ENCODE peak calls at places on chromosomes 3 and 15, in five cellular contexts. L is head of caudate nucleus, K is SK-N-DZ, I is DMS79, H is thoracic aorta. P is an unnamed sample.

GRCh38 chr15:81880833-81881232 is 165.0 kb downstream of the MEX3B start:
- DNase-seq in L (no peak), K (no peak), I (peak), H (no peak), P (no peak)

GRCh38 chr15:39976291-39977274 is 42.7 kb downstream of the EIF2AK4 start:
- DNase-seq in L (peak), K (peak), I (peak), H (peak), P (no peak)

GRCh38 chr15:65055201-65055870 is 10.1 kb downstream of the SLC51B start:
- DNase-seq in L (no peak), K (no peak), I (no peak), H (no peak), P (no peak)

GRCh38 chr3:119715105-119715504 is 12.3 kb downstream of the CFAP91 start:
- DNase-seq in L (no peak), K (no peak), I (no peak), H (no peak), P (no peak)

GRCh38 chr3:173429076-173429475 is 31.5 kb downstream of the NLGN1 start:
- DNase-seq in L (no peak), K (no peak), I (no peak), H (no peak), P (no peak)

GRCh38 chr3:147881933-147882332 is 472.8 kb downstream of the ZIC1 start:
- DNase-seq in L (no peak), K (no peak), I (no peak), H (no peak), P (no peak)

GRCh38 chr3:128364291-128364690 is 102.4 kb downstream of the DNAJB8 start:
- DNase-seq in L (no peak), K (no peak), I (no peak), H (no peak), P (no peak)

GRCh38 chr3:194688207-194688711 is 2.6 kb downstream of the FAM43A start:
- DNase-seq in L (no peak), K (no peak), I (no peak), H (no peak), P (no peak)

GRCh38 chr3:162546910-162547309 is 1050.3 kb downstream of the OTOL1 start:
- DNase-seq in L (peak), K (no peak), I (no peak), H (no peak), P (no peak)

GRCh38 chr3:128494152-128494650 is 1.2 kb upstream of the GATA2 start:
- DNase-seq in L (no peak), K (no peak), I (no peak), H (no peak), P (no peak)

GRCh38 chr15:101251830-101252820 is at the start of gene CHSY1:
- DNase-seq in L (peak), K (peak), I (no peak), H (peak), P (peak)

GRCh38 chr15:69818529-69818928 is 279.2 kb downstream of the TLE3 start:
- DNase-seq in L (no peak), K (no peak), I (no peak), H (no peak), P (no peak)

GRCh38 chr3:184378650-184379374 is 805 bp upstream of the THPO start:
- DNase-seq in L (no peak), K (no peak), I (no peak), H (no peak), P (no peak)

GRCh38 chr3:171187706-171188290 is 161.3 kb upstream of the SLC2A2 start:
- DNase-seq in L (peak), K (peak), I (no peak), H (no peak), P (no peak)

GRCh38 chr3:187567026-187567425 is 103.2 kb downstream of the SST start:
- DNase-seq in L (no peak), K (no peak), I (no peak), H (no peak), P (no peak)

GRCh38 chr3:37704129-37704528 is 157.6 kb upstream of the CTDSPL start:
- DNase-seq in L (no peak), K (no peak), I (no peak), H (no peak), P (no peak)

GRCh38 chr3:43198791-43199644 is 87.3 kb upstream of the SNRK start:
- DNase-seq in L (no peak), K (no peak), I (no peak), H (no peak), P (no peak)

GRCh38 chr15:62085740-62086139 is 19.0 kb downstream of the C2CD4A start:
- DNase-seq in L (peak), K (no peak), I (no peak), H (no peak), P (no peak)

GRCh38 chr15:78085928-78086327 is 6.4 kb upstream of the SH2D7 start:
- DNase-seq in L (no peak), K (no peak), I (no peak), H (no peak), P (no peak)

GRCh38 chr3:99637041-99637380 is 1.4 kb upstream of the COL8A1 start:
- DNase-seq in L (no peak), K (no peak), I (no peak), H (no peak), P (no peak)

GRCh38 chr3:180265551-180265950 is 228.8 kb upstream of the PEX5L start:
- DNase-seq in L (no peak), K (peak), I (no peak), H (no peak), P (no peak)

GRCh38 chr3:52452126-52452525 is 1.7 kb downstream of the TNNC1 start:
- DNase-seq in L (no peak), K (no peak), I (no peak), H (no peak), P (no peak)

GRCh38 chr15:31304074-31304648 is 22.5 kb upstream of the KLF13 start:
- DNase-seq in L (peak), K (no peak), I (no peak), H (no peak), P (no peak)

GRCh38 chr3:114551770-114552526 is 258.1 kb downstream of the TIGIT start:
- DNase-seq in L (peak), K (no peak), I (no peak), H (no peak), P (no peak)

GRCh38 chr3:135889417-135889816 is 76.1 kb upstream of the PPP2R3A start:
- DNase-seq in L (no peak), K (no peak), I (no peak), H (no peak), P (no peak)

GRCh38 chr3:124261301-124261700 is 269.4 kb upstream of the ROPN1 start:
- DNase-seq in L (no peak), K (no peak), I (no peak), H (no peak), P (no peak)

GRCh38 chr15:57323806-57324589 is 52.3 kb upstream of the CGNL1 start:
- DNase-seq in L (peak), K (peak), I (no peak), H (no peak), P (no peak)

GRCh38 chr3:84108442-84108971 is 850.3 kb upstream of the CADM2 start:
- DNase-seq in L (peak), K (no peak), I (no peak), H (no peak), P (no peak)

GRCh38 chr3:42979044-42979962 is at the start of gene GASK1A:
- DNase-seq in L (peak), K (peak), I (no peak), H (no peak), P (peak)

P was measured in activated CD4-positive, CD25-positive, alpha-beta regulatory T cell treated with anti-CD3 and anti-CD28 coated beads, Interleukin-2, amount 50 U/mL, for 72 hours.